ENCODE peak calls at places on chromosomes 16 and 17, in six cellular contexts. L is H1, A is H9, H is IMR-90, R is mesendoderm, B is neuronal stem cell. T is an unnamed sample.

GRCh38 chr17:75501378-75502071 is 13.8 kb downstream of the CASKIN2 start:
- DNase-seq in L (no peak), A (no peak), H (no peak), R (no peak), B (no peak), T (no peak)

GRCh38 chr17:8398980-8399379 is 1.4 kb upstream of the RNF222 start:
- DNase-seq in L (no peak), A (no peak), H (no peak), R (no peak), B (no peak), T (no peak)

GRCh38 chr16:57115504-57116182 is 23.3 kb downstream of the CPNE2 start:
- DNase-seq in L (no peak), A (no peak), H (peak; percentile 28), R (no peak), B (peak; percentile 59), T (no peak)

GRCh38 chr17:21298056-21298982 is 13.8 kb downstream of the MAP2K3 start:
- DNase-seq in L (no peak), A (no peak), H (no peak), R (no peak), B (no peak), T (no peak)

GRCh38 chr17:67156269-67157199 is 88.5 kb downstream of the HELZ start:
- DNase-seq in L (no peak), A (no peak), H (peak; percentile 14), R (peak; percentile 30), B (no peak), T (no peak)

GRCh38 chr16:15404792-15405191 is 9.2 kb downstream of the MPV17L start:
- DNase-seq in L (no peak), A (no peak), H (no peak), R (no peak), B (no peak), T (peak; percentile 7)

GRCh38 chr17:43662432-43663141 is 865 bp upstream of the MEOX1 start:
- DNase-seq in L (no peak), A (no peak), H (no peak), R (no peak), B (no peak), T (no peak)

GRCh38 chr17:41868568-41868967 is 3.3 kb upstream of the KLHL11 start:
- DNase-seq in L (no peak), A (no peak), H (no peak), R (no peak), B (no peak), T (no peak)

GRCh38 chr17:29931253-29931932 is 1.4 kb upstream of the SSH2 start:
- DNase-seq in L (no peak), A (peak; percentile 56), H (peak; percentile 78), R (peak; percentile 62), B (peak; percentile 54), T (peak; percentile 80)

GRCh38 chr16:54246454-54246821 is 40.1 kb downstream of the IRX3 start:
- DNase-seq in L (no peak), A (no peak), H (no peak), R (no peak), B (no peak), T (no peak)

GRCh38 chr17:55770220-55770870 is 19.5 kb downstream of the PCTP start:
- DNase-seq in L (no peak), A (no peak), H (peak; percentile 72), R (peak; percentile 60), B (peak; percentile 45), T (peak; percentile 83)

GRCh38 chr17:28710948-28711722 is 553 bp downstream of the PROCA1 start:
- DNase-seq in L (peak; percentile 83), A (peak; percentile 99), H (peak; percentile 85), R (peak; percentile 97), B (peak; percentile 93), T (peak; percentile 84)

GRCh38 chr17:29618272-29619065 is 4.2 kb downstream of the CORO6 start:
- DNase-seq in L (no peak), A (no peak), H (no peak), R (peak; percentile 54), B (no peak), T (no peak)

GRCh38 chr17:16073845-16074244 is 74.2 kb downstream of the TTC19 start:
- DNase-seq in L (no peak), A (no peak), H (no peak), R (no peak), B (no peak), T (no peak)

GRCh38 chr17:66403846-66404597 is 101.6 kb downstream of the PRKCA start:
- DNase-seq in L (no peak), A (no peak), H (peak; percentile 51), R (no peak), B (no peak), T (no peak)

GRCh38 chr17:44987194-44987882 is 19.2 kb upstream of the C1QL1 start:
- DNase-seq in L (no peak), A (peak; percentile 90), H (no peak), R (peak; percentile 82), B (no peak), T (no peak)

GRCh38 chr17:29214215-29215146 is 32.2 kb upstream of the CRYBA1 start:
- DNase-seq in L (no peak), A (no peak), H (no peak), R (no peak), B (no peak), T (no peak)

GRCh38 chr17:75012320-75013076 is at the start of gene MRPL58:
- DNase-seq in L (peak; percentile 80), A (peak; percentile 97), H (peak; percentile 83), R (peak; percentile 95), B (peak; percentile 88), T (peak; percentile 67)

GRCh38 chr16:84839956-84840355 is 20.2 kb downstream of the CRISPLD2 start:
- DNase-seq in L (no peak), A (no peak), H (peak; percentile 86), R (peak; percentile 63), B (no peak), T (no peak)

GRCh38 chr16:56409195-56409594 is 16.1 kb downstream of the AMFR start:
- DNase-seq in L (no peak), A (no peak), H (peak; percentile 47), R (no peak), B (no peak), T (peak; percentile 52)

GRCh38 chr16:57357330-57358151 is 1.0 kb upstream of the CCL22 start:
- DNase-seq in L (no peak), A (no peak), H (no peak), R (no peak), B (no peak), T (no peak)

GRCh38 chr16:88809068-88809675 is 2.6 kb downstream of the APRT start:
- DNase-seq in L (no peak), A (no peak), H (no peak), R (no peak), B (no peak), T (no peak)

GRCh38 chr17:6627019-6627418 is 13.5 kb downstream of the KIAA0753 start:
- DNase-seq in L (no peak), A (no peak), H (peak; percentile 53), R (no peak), B (no peak), T (no peak)
- H3K27ac ChIP-seq in L (no peak overlapping the region), A (no peak overlapping the region), H (peak overlapping the region; percentile 75), R (no peak overlapping the region), B (no peak overlapping the region), T (no peak overlapping the region)

GRCh38 chr17:80854220-80854619 is 137.4 kb upstream of the CHMP6 start:
- DNase-seq in L (no peak), A (no peak), H (no peak), R (no peak), B (no peak), T (no peak)

GRCh38 chr17:80856863-80857488 is 134.7 kb upstream of the CHMP6 start:
- DNase-seq in L (no peak), A (no peak), H (peak; percentile 15), R (peak; percentile 30), B (no peak), T (no peak)

GRCh38 chr17:80857721-80858171 is 133.9 kb upstream of the CHMP6 start:
- DNase-seq in L (no peak), A (no peak), H (no peak), R (no peak), B (no peak), T (no peak)

GRCh38 chr17:80855196-80855967 is 136.3 kb upstream of the CHMP6 start:
- DNase-seq in L (no peak), A (no peak), H (no peak), R (no peak), B (no peak), T (no peak)

DNA sequence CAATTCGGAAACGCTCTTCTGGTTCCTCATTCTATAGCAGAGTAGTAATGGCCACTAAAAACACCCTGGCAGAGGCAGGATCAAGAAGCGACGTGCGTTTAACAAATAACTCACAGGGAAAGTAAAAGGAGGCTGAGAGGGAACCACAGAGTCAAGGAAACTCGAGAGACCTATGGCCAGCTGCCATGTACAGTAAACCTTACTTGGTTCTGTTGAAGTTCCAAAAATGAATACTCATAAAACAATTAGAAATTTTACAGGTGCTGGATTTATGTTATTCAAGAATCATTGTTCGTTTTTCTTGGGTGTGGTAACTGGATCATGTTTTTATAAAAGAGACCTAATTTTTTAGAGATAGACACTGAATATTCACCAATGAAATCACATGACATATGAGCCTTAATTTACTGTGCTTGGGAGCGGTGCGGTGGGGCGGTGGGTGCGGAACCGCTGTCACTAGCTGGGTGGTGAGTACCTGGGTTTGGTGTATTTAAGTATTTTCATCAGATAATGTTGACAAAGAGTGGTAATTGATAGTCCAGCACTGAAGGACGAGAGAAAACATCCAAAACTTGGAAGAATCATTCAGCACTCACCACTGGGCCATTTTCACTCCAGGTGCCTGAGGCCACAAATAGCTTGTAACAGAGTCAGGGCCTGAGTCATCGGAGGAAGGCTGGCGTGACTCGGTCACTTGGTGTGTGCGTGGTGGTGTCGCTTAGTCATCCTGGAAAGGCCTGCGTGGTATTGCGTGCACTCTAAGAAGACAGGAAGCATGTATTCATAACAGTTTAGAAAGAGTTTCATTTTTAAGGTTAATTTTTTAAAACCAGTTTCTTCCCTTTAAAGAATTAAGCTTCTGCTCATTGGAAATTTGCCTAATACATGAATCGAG is 135.4 kb upstream of the CHMP6 start:
- DNase-seq in L (no peak), A (no peak), H (peak; percentile 100), R (peak; percentile 91), B (no peak), T (peak; percentile 99)
- H3K18ac ChIP-seq in L (no peak overlapping the region), A (no peak overlapping the region), H (peak overlapping the region; percentile 95), R (no peak overlapping the region), B (no peak overlapping the region), T (no peak overlapping the region)

GRCh38 chr17:40322417-40323315 is 13.7 kb downstream of the RARA start:
- DNase-seq in L (no peak), A (peak; percentile 65), H (peak; percentile 81), R (peak; percentile 90), B (no peak), T (no peak)
- H3K27ac ChIP-seq in L (no peak overlapping the region), A (no peak overlapping the region), H (peak overlapping the region; percentile 78), R (no peak overlapping the region), B (no peak overlapping the region), T (no peak overlapping the region)

DNA sequence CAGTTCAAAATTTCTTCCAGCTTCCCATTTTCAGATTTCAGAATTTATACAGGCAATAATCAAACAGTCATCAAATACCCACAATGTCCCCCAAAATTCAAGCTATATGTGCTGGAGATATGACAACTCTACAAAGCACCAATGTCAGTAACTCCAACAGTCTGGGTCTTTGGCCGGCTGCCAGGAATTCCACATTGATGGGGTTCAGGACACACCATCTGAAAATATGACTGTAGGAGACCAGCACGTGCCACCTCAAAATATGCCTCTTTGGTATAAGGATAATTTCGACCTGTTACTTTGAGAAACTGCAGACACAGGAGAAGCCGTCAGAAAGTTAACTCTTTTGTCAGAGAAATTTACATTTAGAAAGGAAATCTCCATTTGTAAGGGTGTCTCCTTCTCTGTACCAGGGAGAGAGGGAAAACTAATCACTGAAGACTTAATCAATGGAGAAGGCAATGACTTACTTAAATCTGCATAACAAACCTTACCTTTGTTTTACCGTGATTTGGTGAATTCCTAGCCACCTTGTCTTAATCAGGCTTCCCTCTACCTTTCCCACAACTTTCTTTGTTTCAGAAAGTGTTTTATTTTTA is 594.3 kb upstream of the CDH5 start:
- DNase-seq in L (no peak), A (peak; percentile 33), H (no peak), R (no peak), B (no peak), T (no peak)
- H3K18ac ChIP-seq in L (no peak overlapping the region), A (peak overlapping the region; percentile 83), H (no peak overlapping the region), R (peak overlapping the region; percentile 39), B (no peak overlapping the region), T (no peak overlapping the region)